ENCODE peak calls at places on chromosomes 7 and 10, in six cellular contexts. S is breast epithelium, D is heart left ventricle, K is suprapubic skin, B is ovary, J is left lung. A is an unnamed sample.

GRCh38 chr7:45643630-45644029 is 69.5 kb downstream of the ADCY1 start:
- DNase-seq in S (no peak), D (no peak), K (peak), B (no peak), J (no peak), A (no peak)

GRCh38 chr10:133411523-133412380 is 12.7 kb downstream of the SPRN start:
- DNase-seq in S (no peak), D (no peak), K (no peak), B (no peak), J (no peak), A (no peak)

GRCh38 chr10:100357073-100357858 is 10.2 kb downstream of the SCD start:
- DNase-seq in S (no peak), D (no peak), K (no peak), B (no peak), J (no peak), A (no peak)

GRCh38 chr7:152502813-152503790 is 67.3 kb upstream of the KMT2C start:
- DNase-seq in S (no peak), D (no peak), K (no peak), B (no peak), J (no peak), A (no peak)

GRCh38 chr7:40489844-40490602 is 355.2 kb downstream of the SUGCT start:
- DNase-seq in S (no peak), D (no peak), K (no peak), B (no peak), J (no peak), A (no peak)

GRCh38 chr7:78232806-78233205 is 434.2 kb downstream of the PHTF2 start:
- DNase-seq in S (no peak), D (no peak), K (no peak), B (no peak), J (no peak), A (no peak)

GRCh38 chr10:104546756-104547155 is 94.3 kb upstream of the SORCS3 start:
- DNase-seq in S (no peak), D (no peak), K (no peak), B (no peak), J (no peak), A (no peak)

GRCh38 chr7:600149-600814 is 80.6 kb upstream of the PDGFA start:
- DNase-seq in S (no peak), D (no peak), K (no peak), B (peak), J (no peak), A (no peak)

GRCh38 chr7:26419198-26419597 is 127.5 kb downstream of the SNX10 start:
- DNase-seq in S (no peak), D (no peak), K (no peak), B (no peak), J (no peak), A (no peak)

DNA sequence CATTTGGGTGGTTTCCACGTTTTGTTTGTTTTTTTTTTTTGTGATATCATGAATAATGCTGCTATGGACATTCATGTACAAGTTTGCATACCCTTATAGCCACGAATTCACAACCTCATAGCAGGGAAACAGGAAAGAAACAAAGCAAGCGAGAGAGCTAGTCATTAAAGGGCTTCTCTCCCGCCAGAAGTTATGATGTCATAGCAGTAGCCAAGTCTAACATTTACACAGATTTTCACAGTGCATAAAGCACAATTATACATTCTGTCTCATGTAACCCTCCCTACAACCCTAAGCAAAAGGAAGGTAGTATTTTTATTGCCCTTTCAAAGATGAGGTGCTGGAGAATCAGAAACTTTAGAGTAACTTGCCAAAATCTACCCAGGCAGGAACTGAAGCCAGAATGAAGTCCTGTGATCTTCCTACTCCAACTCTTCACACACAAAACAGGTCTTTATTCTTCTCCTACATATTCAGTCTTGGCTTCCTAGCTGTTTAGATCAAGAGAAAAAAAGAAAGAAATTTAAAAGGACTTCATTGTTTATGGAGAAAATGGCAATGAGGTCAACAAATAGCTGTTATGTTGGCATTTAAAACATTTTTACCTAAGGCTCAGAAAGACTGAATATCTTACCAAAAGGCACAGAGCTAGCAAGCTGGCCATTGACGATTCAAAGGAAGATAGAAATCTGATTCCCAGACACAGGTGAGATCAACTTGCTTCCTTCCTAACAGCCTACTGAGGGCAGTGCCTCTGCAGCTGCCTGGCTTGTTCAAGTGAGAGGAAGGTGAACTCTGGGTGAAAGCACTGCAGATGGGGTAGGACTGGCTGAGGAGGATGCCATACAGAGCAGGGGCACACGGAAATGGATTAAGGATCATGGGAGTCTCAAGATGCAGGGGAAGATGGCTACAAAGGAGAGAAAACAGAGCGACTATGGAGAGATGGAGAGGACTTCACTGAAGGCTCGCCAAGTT is 34.1 kb upstream of the GPAM start:
- DNase-seq in S (no peak), D (no peak), K (no peak), B (no peak), J (no peak), A (no peak)
- H3K27ac ChIP-seq in S (no peak), D (no peak), K (no peak), B (no peak), J (no peak), A (no peak)

GRCh38 chr10:55820478-55820877 is 540.6 kb downstream of the ZWINT start:
- DNase-seq in S (no peak), D (no peak), K (no peak), B (no peak), J (no peak), A (no peak)

GRCh38 chr10:55820071-55820470 is 541.0 kb downstream of the ZWINT start:
- DNase-seq in S (no peak), D (no peak), K (no peak), B (no peak), J (no peak), A (no peak)

GRCh38 chr10:55822096-55822495 is 539.0 kb downstream of the ZWINT start:
- DNase-seq in S (no peak), D (no peak), K (no peak), B (no peak), J (no peak), A (no peak)
- H3K27ac ChIP-seq in S (no peak), D (no peak), K (no peak), B (no peak), J (no peak), A (no peak)

GRCh38 chr7:105808209-105808608 is 68.2 kb downstream of the ATXN7L1 start:
- DNase-seq in S (no peak), D (no peak), K (no peak), B (no peak), J (no peak), A (no peak)

GRCh38 chr7:105807363-105807762 is 69.0 kb downstream of the ATXN7L1 start:
- DNase-seq in S (no peak), D (no peak), K (no peak), B (no peak), J (no peak), A (no peak)

GRCh38 chr7:105808703-105809590 is 67.5 kb downstream of the ATXN7L1 start:
- DNase-seq in S (no peak), D (no peak), K (no peak), B (no peak), J (peak), A (no peak)

GRCh38 chr7:105810556-105810955 is 65.8 kb downstream of the ATXN7L1 start:
- DNase-seq in S (no peak), D (no peak), K (no peak), B (no peak), J (no peak), A (no peak)

GRCh38 chr7:105811189-105811847 is 65.1 kb downstream of the ATXN7L1 start:
- DNase-seq in S (no peak), D (no peak), K (no peak), B (no peak), J (no peak), A (no peak)
- H3K27ac ChIP-seq in S (no peak), D (peak), K (no peak), B (no peak), J (no peak), A (no peak)

DNA sequence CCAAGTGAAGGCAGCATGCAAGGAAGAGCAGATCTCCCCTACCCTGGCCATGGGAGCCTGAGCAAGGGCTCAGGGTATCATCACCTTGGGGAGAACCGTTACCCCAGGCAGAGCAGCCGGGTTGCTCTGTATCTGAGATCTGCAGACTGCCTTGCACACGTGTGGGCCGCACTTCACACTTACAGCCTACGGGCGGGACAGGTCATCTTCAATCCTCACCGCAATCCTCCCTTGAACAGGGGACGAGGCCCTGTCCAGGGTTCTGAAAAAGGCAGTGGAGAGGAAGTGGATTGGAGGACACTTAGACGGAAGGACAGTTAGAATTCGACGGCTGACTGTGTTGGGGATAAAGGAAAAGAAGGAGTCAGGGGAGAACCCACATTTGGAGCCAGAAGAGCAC is 51.4 kb downstream of the NPS start:
- DNase-seq in S (no peak), D (no peak), K (no peak), B (no peak), J (no peak), A (no peak)
- H3K27ac ChIP-seq in S (no peak), D (no peak), K (no peak), B (no peak), J (no peak), A (no peak)

DNA sequence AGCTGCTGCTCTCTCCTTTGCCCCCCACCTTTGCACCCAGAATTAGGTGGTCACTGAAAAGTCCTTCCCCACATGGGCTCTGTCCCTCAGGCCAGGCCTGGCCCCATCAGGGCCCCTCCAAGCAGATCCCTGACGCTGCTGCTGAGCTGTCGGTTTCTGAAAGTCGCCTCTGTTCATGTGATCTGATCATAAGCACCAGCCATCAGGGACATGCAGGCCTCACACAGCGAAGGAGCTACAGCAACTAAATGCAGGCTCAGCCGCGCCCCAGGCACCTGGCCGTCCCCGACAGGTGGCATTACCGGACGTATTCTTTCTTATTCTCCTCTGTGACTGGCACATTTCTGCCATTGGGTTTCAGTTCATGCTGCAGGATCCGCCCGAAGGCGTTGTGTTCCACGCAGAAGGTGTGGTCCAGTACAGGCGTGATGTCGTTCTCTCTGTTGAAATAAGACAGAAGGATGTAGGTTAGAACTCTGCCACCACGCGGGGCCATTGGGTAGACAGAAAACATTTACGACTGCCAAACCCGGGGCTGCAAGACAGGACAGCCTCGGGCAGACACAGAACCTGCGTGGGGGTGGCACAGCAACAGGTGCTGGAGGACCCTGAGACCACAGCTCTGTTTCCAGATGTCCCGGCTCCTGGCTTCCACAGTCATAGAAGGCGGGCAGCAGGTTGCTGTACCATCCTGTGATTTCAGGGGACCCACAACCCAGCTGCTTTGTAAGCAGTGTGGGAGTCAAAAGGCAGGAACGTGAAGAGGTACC is 105.6 kb downstream of the SMURF1 start:
- DNase-seq in S (no peak), D (no peak), K (peak), B (no peak), J (no peak), A (no peak)
- H3K27ac ChIP-seq in S (no peak), D (no peak), K (no peak), B (no peak), J (no peak), A (no peak)

A was measured in caudate nucleus.